ENCODE peak calls at places on chromosomes 3 and 15, in seven cellular contexts. One of them, this sample, is unnamed.

GRCh38 chr15:92634046-92634445 is 21.5 kb downstream of the FAM174B start:
- DNase-seq in epithelial cell of esophagus: no peak
- DNase-seq in H54: no peak
- DNase-seq in activated CD8-positive, alpha-beta memory T cell treated with anti-CD3 and anti-CD28 coated beads, Interleukin-2, amount 10 ng/mL, durations not matched to agents 7 days and 5 days: no peak
- DNase-seq in NCI-H446: no peak
- DNase-seq in natural killer cell treated with Interleukin-12 subunit alpha and Interleukin-12 subunit beta and Interleukin-15 and Interleukin-18, amount 100 ng/mL, for 72 hours: no peak
- DNase-seq in HFFc6: no peak
- DNase-seq in this sample: no peak

GRCh38 chr3:123385499-123385898 is 63.4 kb downstream of the ADCY5 start:
- DNase-seq in epithelial cell of esophagus: no peak
- DNase-seq in H54: no peak
- DNase-seq in natural killer cell treated with Interleukin-12 subunit alpha and Interleukin-12 subunit beta and Interleukin-15 and Interleukin-18, amount 100 ng/mL, for 72 hours: no peak
- DNase-seq in activated CD8-positive, alpha-beta memory T cell treated with anti-CD3 and anti-CD28 coated beads, Interleukin-2, amount 10 ng/mL, durations not matched to agents 7 days and 5 days: no peak
- DNase-seq in HFFc6: no peak
- DNase-seq in NCI-H446: no peak
- DNase-seq in this sample: no peak

GRCh38 chr3:55445551-55445950 is 41.6 kb downstream of the WNT5A start:
- DNase-seq in NCI-H446: no peak
- DNase-seq in activated CD8-positive, alpha-beta memory T cell treated with anti-CD3 and anti-CD28 coated beads, Interleukin-2, amount 10 ng/mL, durations not matched to agents 7 days and 5 days: no peak
- DNase-seq in epithelial cell of esophagus: no peak
- DNase-seq in H54: no peak
- DNase-seq in natural killer cell treated with Interleukin-12 subunit alpha and Interleukin-12 subunit beta and Interleukin-15 and Interleukin-18, amount 100 ng/mL, for 72 hours: no peak
- DNase-seq in HFFc6: no peak
- DNase-seq in this sample: no peak

GRCh38 chr3:48369685-48370329 is 2.2 kb upstream of the FBXW12 start:
- DNase-seq in NCI-H446: no peak
- DNase-seq in epithelial cell of esophagus: no peak
- DNase-seq in activated CD8-positive, alpha-beta memory T cell treated with anti-CD3 and anti-CD28 coated beads, Interleukin-2, amount 10 ng/mL, durations not matched to agents 7 days and 5 days: no peak
- DNase-seq in natural killer cell treated with Interleukin-12 subunit alpha and Interleukin-12 subunit beta and Interleukin-15 and Interleukin-18, amount 100 ng/mL, for 72 hours: no peak
- DNase-seq in H54: no peak
- DNase-seq in HFFc6: no peak
- DNase-seq in this sample: no peak

GRCh38 chr3:148727242-148727641 is 29.5 kb downstream of the AGTR1 start:
- DNase-seq in HFFc6: no peak
- DNase-seq in activated CD8-positive, alpha-beta memory T cell treated with anti-CD3 and anti-CD28 coated beads, Interleukin-2, amount 10 ng/mL, durations not matched to agents 7 days and 5 days: peak; percentile 43
- DNase-seq in H54: no peak
- DNase-seq in epithelial cell of esophagus: peak; percentile 26
- DNase-seq in natural killer cell treated with Interleukin-12 subunit alpha and Interleukin-12 subunit beta and Interleukin-15 and Interleukin-18, amount 100 ng/mL, for 72 hours: no peak
- DNase-seq in NCI-H446: no peak
- DNase-seq in this sample: no peak

GRCh38 chr3:188088948-188089685 is 64.8 kb upstream of the LPP start:
- DNase-seq in H54: no peak
- DNase-seq in natural killer cell treated with Interleukin-12 subunit alpha and Interleukin-12 subunit beta and Interleukin-15 and Interleukin-18, amount 100 ng/mL, for 72 hours: no peak
- DNase-seq in epithelial cell of esophagus: peak; percentile 38
- DNase-seq in NCI-H446: no peak
- DNase-seq in HFFc6: no peak
- DNase-seq in activated CD8-positive, alpha-beta memory T cell treated with anti-CD3 and anti-CD28 coated beads, Interleukin-2, amount 10 ng/mL, durations not matched to agents 7 days and 5 days: no peak
- DNase-seq in this sample: no peak

GRCh38 chr15:59237119-59237853 is 30.6 kb downstream of the LDHAL6B start:
- DNase-seq in H54: no peak
- DNase-seq in activated CD8-positive, alpha-beta memory T cell treated with anti-CD3 and anti-CD28 coated beads, Interleukin-2, amount 10 ng/mL, durations not matched to agents 7 days and 5 days: no peak
- DNase-seq in epithelial cell of esophagus: no peak
- DNase-seq in NCI-H446: no peak
- DNase-seq in HFFc6: no peak
- DNase-seq in natural killer cell treated with Interleukin-12 subunit alpha and Interleukin-12 subunit beta and Interleukin-15 and Interleukin-18, amount 100 ng/mL, for 72 hours: no peak
- DNase-seq in this sample: no peak

GRCh38 chr3:134911611-134912604 is 116.8 kb downstream of the EPHB1 start:
- DNase-seq in H54: no peak
- DNase-seq in epithelial cell of esophagus: no peak
- DNase-seq in NCI-H446: peak; percentile 94
- DNase-seq in activated CD8-positive, alpha-beta memory T cell treated with anti-CD3 and anti-CD28 coated beads, Interleukin-2, amount 10 ng/mL, durations not matched to agents 7 days and 5 days: no peak
- DNase-seq in natural killer cell treated with Interleukin-12 subunit alpha and Interleukin-12 subunit beta and Interleukin-15 and Interleukin-18, amount 100 ng/mL, for 72 hours: no peak
- DNase-seq in HFFc6: no peak
- DNase-seq in this sample: no peak

GRCh38 chr3:49721165-49721860 is 1.8 kb upstream of the AMIGO3 start:
- DNase-seq in NCI-H446: no peak
- DNase-seq in natural killer cell treated with Interleukin-12 subunit alpha and Interleukin-12 subunit beta and Interleukin-15 and Interleukin-18, amount 100 ng/mL, for 72 hours: no peak
- DNase-seq in H54: no peak
- DNase-seq in HFFc6: no peak
- DNase-seq in activated CD8-positive, alpha-beta memory T cell treated with anti-CD3 and anti-CD28 coated beads, Interleukin-2, amount 10 ng/mL, durations not matched to agents 7 days and 5 days: no peak
- DNase-seq in epithelial cell of esophagus: no peak
- DNase-seq in this sample: no peak

GRCh38 chr15:73851679-73852078 is 21.7 kb upstream of the TBC1D21 start:
- DNase-seq in H54: peak; percentile 17
- DNase-seq in epithelial cell of esophagus: peak; percentile 80
- DNase-seq in HFFc6: peak; percentile 11
- DNase-seq in NCI-H446: no peak
- DNase-seq in activated CD8-positive, alpha-beta memory T cell treated with anti-CD3 and anti-CD28 coated beads, Interleukin-2, amount 10 ng/mL, durations not matched to agents 7 days and 5 days: peak; percentile 71
- DNase-seq in natural killer cell treated with Interleukin-12 subunit alpha and Interleukin-12 subunit beta and Interleukin-15 and Interleukin-18, amount 100 ng/mL, for 72 hours: no peak
- DNase-seq in this sample: no peak

GRCh38 chr3:14716593-14716992 is 41.7 kb downstream of the C3orf20 start:
- DNase-seq in H54: no peak
- DNase-seq in NCI-H446: no peak
- DNase-seq in epithelial cell of esophagus: no peak
- DNase-seq in activated CD8-positive, alpha-beta memory T cell treated with anti-CD3 and anti-CD28 coated beads, Interleukin-2, amount 10 ng/mL, durations not matched to agents 7 days and 5 days: no peak
- DNase-seq in natural killer cell treated with Interleukin-12 subunit alpha and Interleukin-12 subunit beta and Interleukin-15 and Interleukin-18, amount 100 ng/mL, for 72 hours: no peak
- DNase-seq in HFFc6: peak; percentile 23
- DNase-seq in this sample: peak; percentile 39

GRCh38 chr15:73688455-73688854 is 4.3 kb downstream of the CD276 start:
- DNase-seq in natural killer cell treated with Interleukin-12 subunit alpha and Interleukin-12 subunit beta and Interleukin-15 and Interleukin-18, amount 100 ng/mL, for 72 hours: no peak
- DNase-seq in NCI-H446: no peak
- DNase-seq in epithelial cell of esophagus: no peak
- DNase-seq in activated CD8-positive, alpha-beta memory T cell treated with anti-CD3 and anti-CD28 coated beads, Interleukin-2, amount 10 ng/mL, durations not matched to agents 7 days and 5 days: no peak
- DNase-seq in H54: no peak
- DNase-seq in HFFc6: no peak
- DNase-seq in this sample: no peak

GRCh38 chr3:194323785-194324735 is 27.1 kb downstream of the CPN2 start:
- DNase-seq in epithelial cell of esophagus: peak; percentile 53
- DNase-seq in HFFc6: peak; percentile 63
- DNase-seq in NCI-H446: no peak
- DNase-seq in natural killer cell treated with Interleukin-12 subunit alpha and Interleukin-12 subunit beta and Interleukin-15 and Interleukin-18, amount 100 ng/mL, for 72 hours: no peak
- DNase-seq in H54: peak; percentile 60
- DNase-seq in activated CD8-positive, alpha-beta memory T cell treated with anti-CD3 and anti-CD28 coated beads, Interleukin-2, amount 10 ng/mL, durations not matched to agents 7 days and 5 days: peak; percentile 57
- DNase-seq in this sample: no peak

GRCh38 chr15:68991723-68992122 is 22.8 kb upstream of the NOX5 start:
- DNase-seq in H54: no peak
- DNase-seq in epithelial cell of esophagus: peak; percentile 76
- DNase-seq in natural killer cell treated with Interleukin-12 subunit alpha and Interleukin-12 subunit beta and Interleukin-15 and Interleukin-18, amount 100 ng/mL, for 72 hours: no peak
- DNase-seq in activated CD8-positive, alpha-beta memory T cell treated with anti-CD3 and anti-CD28 coated beads, Interleukin-2, amount 10 ng/mL, durations not matched to agents 7 days and 5 days: no peak
- DNase-seq in HFFc6: no peak
- DNase-seq in NCI-H446: no peak
- DNase-seq in this sample: no peak

GRCh38 chr3:177351757-177352158 is 154.5 kb upstream of the TBL1XR1 start:
- DNase-seq in HFFc6: no peak
- DNase-seq in epithelial cell of esophagus: no peak
- DNase-seq in NCI-H446: no peak
- DNase-seq in H54: no peak
- DNase-seq in activated CD8-positive, alpha-beta memory T cell treated with anti-CD3 and anti-CD28 coated beads, Interleukin-2, amount 10 ng/mL, durations not matched to agents 7 days and 5 days: no peak
- DNase-seq in natural killer cell treated with Interleukin-12 subunit alpha and Interleukin-12 subunit beta and Interleukin-15 and Interleukin-18, amount 100 ng/mL, for 72 hours: no peak
- DNase-seq in this sample: no peak

GRCh38 chr3:171175840-171176239 is 149.3 kb upstream of the SLC2A2 start:
- DNase-seq in NCI-H446: no peak
- DNase-seq in H54: no peak
- DNase-seq in epithelial cell of esophagus: no peak
- DNase-seq in activated CD8-positive, alpha-beta memory T cell treated with anti-CD3 and anti-CD28 coated beads, Interleukin-2, amount 10 ng/mL, durations not matched to agents 7 days and 5 days: no peak
- DNase-seq in HFFc6: peak; percentile 28
- DNase-seq in natural killer cell treated with Interleukin-12 subunit alpha and Interleukin-12 subunit beta and Interleukin-15 and Interleukin-18, amount 100 ng/mL, for 72 hours: no peak
- DNase-seq in this sample: peak; percentile 49

GRCh38 chr3:97612632-97613031 is 151.9 kb upstream of the ARL6 start:
- DNase-seq in natural killer cell treated with Interleukin-12 subunit alpha and Interleukin-12 subunit beta and Interleukin-15 and Interleukin-18, amount 100 ng/mL, for 72 hours: no peak
- DNase-seq in H54: no peak
- DNase-seq in NCI-H446: no peak
- DNase-seq in HFFc6: no peak
- DNase-seq in epithelial cell of esophagus: no peak
- DNase-seq in activated CD8-positive, alpha-beta memory T cell treated with anti-CD3 and anti-CD28 coated beads, Interleukin-2, amount 10 ng/mL, durations not matched to agents 7 days and 5 days: no peak
- DNase-seq in this sample: no peak

GRCh38 chr3:106025151-106025722 is 156.4 kb upstream of the CBLB start:
- DNase-seq in H54: no peak
- DNase-seq in natural killer cell treated with Interleukin-12 subunit alpha and Interleukin-12 subunit beta and Interleukin-15 and Interleukin-18, amount 100 ng/mL, for 72 hours: no peak
- DNase-seq in activated CD8-positive, alpha-beta memory T cell treated with anti-CD3 and anti-CD28 coated beads, Interleukin-2, amount 10 ng/mL, durations not matched to agents 7 days and 5 days: no peak
- DNase-seq in epithelial cell of esophagus: peak; percentile 79
- DNase-seq in HFFc6: no peak
- DNase-seq in NCI-H446: no peak
- DNase-seq in this sample: no peak

GRCh38 chr3:172516318-172517214 is 6.7 kb downstream of the TNFSF10 start:
- DNase-seq in natural killer cell treated with Interleukin-12 subunit alpha and Interleukin-12 subunit beta and Interleukin-15 and Interleukin-18, amount 100 ng/mL, for 72 hours: no peak
- DNase-seq in epithelial cell of esophagus: peak; percentile 100
- DNase-seq in H54: peak; percentile 16
- DNase-seq in activated CD8-positive, alpha-beta memory T cell treated with anti-CD3 and anti-CD28 coated beads, Interleukin-2, amount 10 ng/mL, durations not matched to agents 7 days and 5 days: peak; percentile 66
- DNase-seq in HFFc6: peak; percentile 58
- DNase-seq in NCI-H446: no peak
- DNase-seq in this sample: peak; percentile 46

GRCh38 chr3:14902719-14903118 is 44.7 kb upstream of the NR2C2 start:
- DNase-seq in natural killer cell treated with Interleukin-12 subunit alpha and Interleukin-12 subunit beta and Interleukin-15 and Interleukin-18, amount 100 ng/mL, for 72 hours: no peak
- DNase-seq in activated CD8-positive, alpha-beta memory T cell treated with anti-CD3 and anti-CD28 coated beads, Interleukin-2, amount 10 ng/mL, durations not matched to agents 7 days and 5 days: no peak
- DNase-seq in HFFc6: no peak
- DNase-seq in epithelial cell of esophagus: no peak
- DNase-seq in H54: no peak
- DNase-seq in NCI-H446: no peak
- DNase-seq in this sample: no peak

This sample was measured in BJ.